ENCODE peak calls at places on chromosomes 13 and 19, in six cellular contexts. R is transverse colon, W is A549, L is esophagus muscularis mucosa, A is ovary, B is suprapubic skin. U is an unnamed sample.

GRCh38 chr19:658916-659839 is 3.8 kb downstream of the RNF126 start:
- DNase-seq in R (peak; percentile 54), W (no peak), L (no peak), A (no peak), B (no peak), U (peak; percentile 85)

GRCh38 chr13:72495681-72496080 is 231.7 kb downstream of the MZT1 start:
- DNase-seq in R (no peak), W (no peak), L (no peak), A (no peak), B (no peak), U (no peak)

GRCh38 chr19:51628153-51628939 is 1.9 kb downstream of the SIGLEC5 start:
- DNase-seq in R (no peak), W (no peak), L (no peak), A (no peak), B (no peak), U (no peak)

GRCh38 chr13:46121033-46121432 is 16.2 kb upstream of the CPB2 start:
- DNase-seq in R (no peak), W (no peak), L (no peak), A (no peak), B (no peak), U (no peak)

GRCh38 chr19:38023245-38023644 is 116.2 kb downstream of the SIPA1L3 start:
- DNase-seq in R (no peak), W (no peak), L (no peak), A (no peak), B (no peak), U (no peak)

GRCh38 chr19:24059572-24060295 is 27.3 kb upstream of the ZNF254 start:
- DNase-seq in R (no peak), W (no peak), L (no peak), A (no peak), B (no peak), U (no peak)

GRCh38 chr19:21474671-21475181 is 30.7 kb upstream of the ZNF429 start:
- DNase-seq in R (peak; percentile 50), W (no peak), L (no peak), A (peak; percentile 93), B (peak; percentile 74), U (peak; percentile 85)

GRCh38 chr13:36131215-36131930 is at the start of gene DCLK1:
- DNase-seq in R (peak; percentile 21), W (no peak), L (no peak), A (peak; percentile 82), B (peak; percentile 78), U (peak; percentile 93)

GRCh38 chr19:46944918-46945628 is 74.6 kb upstream of the NPAS1 start:
- DNase-seq in R (peak; percentile 46), W (no peak), L (no peak), A (peak; percentile 44), B (peak; percentile 73), U (no peak)

GRCh38 chr19:50669319-50670101 is 20.3 kb downstream of the C19orf81 start:
- DNase-seq in R (peak; percentile 21), W (peak; percentile 61), L (no peak), A (no peak), B (no peak), U (no peak)

GRCh38 chr13:99970761-99971575 is 599 bp downstream of the ZIC5 start:
- DNase-seq in R (no peak), W (peak; percentile 61), L (no peak), A (no peak), B (no peak), U (peak; percentile 74)

GRCh38 chr19:49145485-49146407 is 9.4 kb downstream of the HRC start:
- DNase-seq in R (peak; percentile 86), W (peak; percentile 95), L (no peak), A (peak; percentile 81), B (peak; percentile 85), U (peak; percentile 96)

GRCh38 chr13:33110713-33111413 is 94.6 kb downstream of the KL start:
- DNase-seq in R (no peak), W (no peak), L (no peak), A (peak; percentile 61), B (peak; percentile 75), U (peak; percentile 38)

GRCh38 chr13:113649212-113649611 is 8.8 kb downstream of the ATP4B start:
- DNase-seq in R (peak; percentile 3), W (no peak), L (no peak), A (peak; percentile 19), B (peak; percentile 51), U (peak; percentile 60)

GRCh38 chr19:41879670-41880328 is 2.7 kb downstream of the CD79A start:
- DNase-seq in R (no peak), W (no peak), L (no peak), A (no peak), B (no peak), U (no peak)

GRCh38 chr19:41877490-41877876 is 404 bp downstream of the CD79A start:
- DNase-seq in R (peak; percentile 37), W (no peak), L (no peak), A (no peak), B (no peak), U (no peak)

GRCh38 chr19:41879080-41879479 is 2.0 kb downstream of the CD79A start:
- DNase-seq in R (no peak), W (no peak), L (no peak), A (no peak), B (no peak), U (no peak)

GRCh38 chr19:41876847-41877489 is at the start of gene CD79A:
- DNase-seq in R (peak; percentile 67), W (no peak), L (no peak), A (no peak), B (no peak), U (no peak)

DNA sequence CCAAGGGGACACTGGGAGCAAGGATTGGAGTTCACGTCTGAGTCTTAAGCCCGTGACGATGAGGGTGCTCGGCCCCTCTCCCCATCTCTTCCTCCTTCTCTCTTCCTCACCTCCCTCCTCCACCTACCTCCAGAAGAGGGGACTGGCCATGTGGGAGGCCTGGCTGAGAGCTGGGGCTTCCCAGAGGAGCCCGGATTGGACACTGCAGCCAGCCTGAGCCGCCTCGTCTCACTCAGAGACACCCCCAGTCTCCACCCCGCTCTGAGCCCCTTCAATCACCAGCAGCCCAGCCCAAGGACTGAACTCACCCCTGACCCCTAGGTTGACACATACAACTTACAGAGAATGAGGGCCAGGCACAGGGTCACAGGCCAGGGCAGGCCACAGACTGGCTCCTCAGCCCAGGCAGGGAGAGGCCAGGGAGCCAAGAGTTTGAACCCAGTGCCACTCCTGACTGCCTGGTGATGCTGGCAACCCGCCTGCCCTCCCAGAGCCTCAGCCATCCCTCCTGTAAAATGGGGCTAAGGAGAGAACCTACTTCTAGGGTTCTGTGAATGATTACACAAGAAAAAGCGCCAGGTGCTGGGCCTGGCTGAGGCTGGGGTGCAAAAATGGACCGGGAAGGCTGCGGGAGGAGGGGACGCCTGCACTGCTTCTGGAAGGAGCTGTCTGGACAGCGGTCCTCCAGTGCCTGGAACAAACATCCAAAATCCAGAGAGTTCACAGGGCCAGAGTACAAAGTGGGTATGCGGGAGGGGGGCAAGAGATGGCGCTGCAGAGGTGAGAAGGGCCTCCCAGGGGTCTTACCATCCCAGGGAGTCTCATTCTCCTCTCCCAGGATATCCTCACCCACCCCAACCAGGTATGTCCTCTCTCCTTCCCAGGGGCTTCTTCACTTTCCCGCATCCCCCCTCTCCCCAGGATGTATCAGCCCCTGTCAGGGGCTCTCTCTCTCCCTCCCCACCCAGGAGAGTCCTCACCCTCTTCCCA is 1.1 kb downstream of the CD79A start:
- DNase-seq in R (peak; percentile 26), W (no peak), L (no peak), A (no peak), B (no peak), U (no peak)
- H3K27ac ChIP-seq in R (peak overlapping the region; percentile 43), W (no peak overlapping the region), L (no peak overlapping the region), A (no peak overlapping the region), B (no peak overlapping the region), U (no peak overlapping the region)

GRCh38 chr19:56403764-56404704 is at the start of gene ZNF583:
- DNase-seq in R (peak; percentile 95), W (peak; percentile 92), L (peak; percentile 97), A (peak; percentile 99), B (peak; percentile 96), U (peak; percentile 99)
- H3K9me3 ChIP-seq in R (peaks cover 45% of the 10 kb centered on the region), W (peaks cover 90% of the 10 kb centered on the region), L (peaks cover 51% of the 10 kb centered on the region), A (no peaks in the 10 kb centered on the region), B (peaks cover 16% of the 10 kb centered on the region), U (peaks cover 51% of the 10 kb centered on the region)

DNA sequence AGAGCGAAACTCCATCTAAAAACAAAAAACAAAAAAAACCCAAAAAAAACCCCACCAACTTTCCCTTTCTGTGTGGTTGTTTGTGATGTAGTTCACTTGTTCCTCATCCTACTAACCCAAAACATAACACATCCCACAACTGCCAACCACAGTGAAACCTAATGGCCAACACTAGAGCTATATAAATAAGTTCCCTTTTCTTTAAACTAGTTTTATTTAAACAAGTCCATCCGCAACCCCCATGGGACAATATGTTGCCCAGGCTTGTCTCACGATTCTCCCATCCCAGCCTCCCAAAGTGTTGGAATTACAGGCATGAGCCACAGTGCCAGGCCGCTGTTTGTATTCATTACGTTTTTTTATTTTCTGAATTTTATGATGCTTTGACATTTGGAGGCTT is 71.2 kb upstream of the ADGRE5 start:
- DNase-seq in R (no peak), W (no peak), L (no peak), A (no peak), B (no peak), U (no peak)
- TF ChIP-seq EP300 in R (no peak), W (no peak), L (no peak), A (no peak), B (no peak), U (no peak)

GRCh38 chr19:16327911-16328823 is 3.5 kb downstream of the KLF2 start:
- DNase-seq in R (peak; percentile 75), W (peak; percentile 32), L (peak; percentile 98), A (peak; percentile 75), B (peak; percentile 93), U (peak; percentile 94)

GRCh38 chr19:16327501-16327900 is 2.9 kb downstream of the KLF2 start:
- DNase-seq in R (peak; percentile 39), W (no peak), L (no peak), A (no peak), B (no peak), U (no peak)

GRCh38 chr19:16330368-16330801 is 5.8 kb downstream of the KLF2 start:
- DNase-seq in R (peak; percentile 83), W (peak; percentile 90), L (no peak), A (peak; percentile 76), B (peak; percentile 91), U (peak; percentile 88)

GRCh38 chr19:16327131-16327450 is 2.5 kb downstream of the KLF2 start:
- DNase-seq in R (no peak), W (no peak), L (no peak), A (no peak), B (no peak), U (no peak)

GRCh38 chr19:16328824-16329482 is 4.3 kb downstream of the KLF2 start:
- DNase-seq in R (no peak), W (peak; percentile 43), L (no peak), A (peak; percentile 65), B (peak; percentile 72), U (peak; percentile 42)
- H3K27ac ChIP-seq in R (peak overlapping the region; percentile 91), W (no peak overlapping the region), L (peak overlapping the region; percentile 99), A (no peak overlapping the region), B (peak overlapping the region; percentile 89), U (peak overlapping the region; percentile 94)

DNA sequence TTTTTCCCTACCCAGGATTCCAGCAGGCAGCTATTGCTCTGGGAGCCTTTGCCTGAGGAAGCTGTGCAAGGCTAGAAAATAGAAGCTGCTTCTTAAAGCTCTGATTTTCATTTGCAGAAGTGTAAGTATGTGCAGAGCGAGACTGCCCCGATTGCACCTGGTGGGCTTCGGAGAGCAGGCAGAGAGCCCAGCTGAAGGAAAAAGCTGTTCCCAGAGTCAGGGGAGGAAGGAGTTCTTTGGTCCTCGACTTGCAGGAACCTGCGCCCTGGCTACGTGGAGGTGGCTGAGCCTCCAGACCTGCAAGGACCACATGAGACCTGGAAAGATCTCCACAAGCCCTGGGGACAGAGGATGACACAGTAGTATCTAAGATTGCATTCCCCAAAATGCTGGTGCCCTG is 235.0 kb upstream of the ARGLU1 start:
- DNase-seq in R (no peak), W (no peak), L (no peak), A (no peak), B (no peak), U (no peak)
- H3K9me3 ChIP-seq in R (no peaks in the 10 kb centered on the region), W (no peaks in the 10 kb centered on the region), L (no peaks in the 10 kb centered on the region), A (no peaks in the 10 kb centered on the region), B (no peaks in the 10 kb centered on the region), U (no peaks in the 10 kb centered on the region)

GRCh38 chr13:83048419-83048818 is 833.9 kb downstream of the SLITRK1 start:
- DNase-seq in R (no peak), W (no peak), L (no peak), A (no peak), B (no peak), U (no peak)
- TF ChIP-seq EP300 in R (no peak), W (no peak), L (no peak), A (no peak), B (no peak), U (no peak)